ENCODE peak calls at places on chromosome 20, in eight cellular contexts. One of them, this sample, is unnamed.
A peak's percentile ranks its signal among the peaks of the same experiment; 100 is the strongest.

GRCh38 chr20:25626779-25627178 is 3.0 kb upstream of the NANP start:
- DNase-seq in left ventricle myocardium inferior: no peak
- DNase-seq in right lobe of liver: no peak
- DNase-seq in heart left ventricle: no peak
- DNase-seq in PC-3: no peak
- DNase-seq in tibial nerve: no peak
- DNase-seq in fibroblast of pulmonary artery: no peak
- DNase-seq in fibroblast of mammary gland: no peak
- DNase-seq in this sample: no peak

GRCh38 chr20:59006167-59006863 is 739 bp downstream of the CTSZ start:
- DNase-seq in left ventricle myocardium inferior: no peak
- DNase-seq in right lobe of liver: peak; percentile 80
- DNase-seq in heart left ventricle: no peak
- DNase-seq in PC-3: peak; percentile 40
- DNase-seq in tibial nerve: no peak
- DNase-seq in fibroblast of pulmonary artery: no peak
- DNase-seq in fibroblast of mammary gland: peak; percentile 35
- DNase-seq in this sample: no peak

GRCh38 chr20:18056174-18057105 is 1.3 kb downstream of the OVOL2 start:
- DNase-seq in left ventricle myocardium inferior: no peak
- DNase-seq in right lobe of liver: peak; percentile 23
- DNase-seq in heart left ventricle: no peak
- DNase-seq in PC-3: peak; percentile 60
- DNase-seq in tibial nerve: no peak
- DNase-seq in fibroblast of pulmonary artery: peak; percentile 3
- DNase-seq in fibroblast of mammary gland: no peak
- DNase-seq in this sample: no peak

GRCh38 chr20:43537921-43538854 is 20.6 kb upstream of the SGK2 start:
- DNase-seq in left ventricle myocardium inferior: peak; percentile 54
- DNase-seq in right lobe of liver: peak; percentile 70
- DNase-seq in heart left ventricle: peak; percentile 27
- DNase-seq in PC-3: peak; percentile 86
- DNase-seq in tibial nerve: peak; percentile 85
- DNase-seq in fibroblast of pulmonary artery: peak; percentile 75
- DNase-seq in fibroblast of mammary gland: peak; percentile 66
- DNase-seq in this sample: peak; percentile 79

GRCh38 chr20:47950103-47950502 is 164.8 kb upstream of the SULF2 start:
- DNase-seq in left ventricle myocardium inferior: no peak
- DNase-seq in right lobe of liver: no peak
- DNase-seq in heart left ventricle: peak; percentile 40
- DNase-seq in PC-3: peak; percentile 97
- DNase-seq in tibial nerve: no peak
- DNase-seq in fibroblast of pulmonary artery: peak; percentile 83
- DNase-seq in fibroblast of mammary gland: peak; percentile 46
- DNase-seq in this sample: no peak

GRCh38 chr20:61594198-61594597 is 342.1 kb downstream of the CDH4 start:
- DNase-seq in left ventricle myocardium inferior: no peak
- DNase-seq in right lobe of liver: no peak
- DNase-seq in heart left ventricle: no peak
- DNase-seq in PC-3: no peak
- DNase-seq in tibial nerve: no peak
- DNase-seq in fibroblast of pulmonary artery: no peak
- DNase-seq in fibroblast of mammary gland: no peak
- DNase-seq in this sample: no peak

GRCh38 chr20:47768016-47768953 is 17.0 kb downstream of the SULF2 start:
- DNase-seq in left ventricle myocardium inferior: peak; percentile 36
- DNase-seq in right lobe of liver: peak; percentile 75
- DNase-seq in heart left ventricle: peak; percentile 62
- DNase-seq in PC-3: no peak
- DNase-seq in tibial nerve: no peak
- DNase-seq in fibroblast of pulmonary artery: peak; percentile 36
- DNase-seq in fibroblast of mammary gland: no peak
- DNase-seq in this sample: no peak

GRCh38 chr20:34791289-34792020 is 34.0 kb downstream of the NCOA6 start:
- DNase-seq in left ventricle myocardium inferior: no peak
- DNase-seq in right lobe of liver: no peak
- DNase-seq in heart left ventricle: no peak
- DNase-seq in PC-3: peak; percentile 50
- DNase-seq in tibial nerve: no peak
- DNase-seq in fibroblast of pulmonary artery: peak; percentile 60
- DNase-seq in fibroblast of mammary gland: peak; percentile 38
- DNase-seq in this sample: peak; percentile 92

GRCh38 chr20:62506791-62507190 is 31.0 kb upstream of the GATA5 start:
- DNase-seq in left ventricle myocardium inferior: no peak
- DNase-seq in right lobe of liver: no peak
- DNase-seq in heart left ventricle: no peak
- DNase-seq in PC-3: no peak
- DNase-seq in tibial nerve: no peak
- DNase-seq in fibroblast of pulmonary artery: no peak
- DNase-seq in fibroblast of mammary gland: no peak
- DNase-seq in this sample: no peak

GRCh38 chr20:51563597-51564332 is 21.2 kb upstream of the NFATC2 start:
- DNase-seq in left ventricle myocardium inferior: peak; percentile 67
- DNase-seq in right lobe of liver: peak; percentile 48
- DNase-seq in heart left ventricle: peak; percentile 58
- DNase-seq in PC-3: peak; percentile 90
- DNase-seq in tibial nerve: peak; percentile 64
- DNase-seq in fibroblast of pulmonary artery: peak; percentile 85
- DNase-seq in fibroblast of mammary gland: peak; percentile 80
- DNase-seq in this sample: peak; percentile 87
- TF ChIP-seq CTCF in left ventricle myocardium inferior: peak; percentile 26
- TF ChIP-seq CTCF in right lobe of liver: no peak
- TF ChIP-seq CTCF in heart left ventricle: no peak
- TF ChIP-seq CTCF in PC-3: no peak
- TF ChIP-seq CTCF in tibial nerve: no peak
- TF ChIP-seq CTCF in fibroblast of pulmonary artery: no peak
- TF ChIP-seq CTCF in fibroblast of mammary gland: peak; percentile 7
- TF ChIP-seq CTCF in this sample: no peak

GRCh38 chr20:49983848-49984408 is 1.1 kb downstream of the SNAI1 start:
- DNase-seq in left ventricle myocardium inferior: peak; percentile 29
- DNase-seq in right lobe of liver: peak; percentile 26
- DNase-seq in heart left ventricle: no peak
- DNase-seq in PC-3: no peak
- DNase-seq in tibial nerve: no peak
- DNase-seq in fibroblast of pulmonary artery: peak; percentile 54
- DNase-seq in fibroblast of mammary gland: no peak
- DNase-seq in this sample: peak; percentile 66
- H3K4me3 ChIP-seq in left ventricle myocardium inferior: peak overlapping the region; percentile 70
- H3K4me3 ChIP-seq in right lobe of liver: peak overlapping the region; percentile 37
- H3K4me3 ChIP-seq in heart left ventricle: peak overlapping the region; percentile 65
- H3K4me3 ChIP-seq in PC-3: peak overlapping the region; percentile 70
- H3K4me3 ChIP-seq in tibial nerve: peak overlapping the region; percentile 61
- H3K4me3 ChIP-seq in fibroblast of pulmonary artery: peak overlapping the region; percentile 99
- H3K4me3 ChIP-seq in fibroblast of mammary gland: peak overlapping the region; percentile 78
- H3K4me3 ChIP-seq in this sample: peak overlapping the region; percentile 98

GRCh38 chr20:19649041-19649440 is 109.0 kb upstream of the RIN2 start:
- DNase-seq in left ventricle myocardium inferior: no peak
- DNase-seq in right lobe of liver: no peak
- DNase-seq in heart left ventricle: no peak
- DNase-seq in PC-3: no peak
- DNase-seq in tibial nerve: no peak
- DNase-seq in fibroblast of pulmonary artery: no peak
- DNase-seq in fibroblast of mammary gland: no peak
- DNase-seq in this sample: no peak

GRCh38 chr20:19646963-19647362 is 111.1 kb upstream of the RIN2 start:
- DNase-seq in left ventricle myocardium inferior: no peak
- DNase-seq in right lobe of liver: no peak
- DNase-seq in heart left ventricle: no peak
- DNase-seq in PC-3: no peak
- DNase-seq in tibial nerve: no peak
- DNase-seq in fibroblast of pulmonary artery: no peak
- DNase-seq in fibroblast of mammary gland: no peak
- DNase-seq in this sample: no peak

GRCh38 chr20:19652591-19653026 is 105.4 kb upstream of the RIN2 start:
- DNase-seq in left ventricle myocardium inferior: no peak
- DNase-seq in right lobe of liver: no peak
- DNase-seq in heart left ventricle: no peak
- DNase-seq in PC-3: no peak
- DNase-seq in tibial nerve: no peak
- DNase-seq in fibroblast of pulmonary artery: no peak
- DNase-seq in fibroblast of mammary gland: no peak
- DNase-seq in this sample: no peak

GRCh38 chr20:19644085-19644484 is 114.0 kb upstream of the RIN2 start:
- DNase-seq in left ventricle myocardium inferior: no peak
- DNase-seq in right lobe of liver: no peak
- DNase-seq in heart left ventricle: no peak
- DNase-seq in PC-3: peak; percentile 63
- DNase-seq in tibial nerve: no peak
- DNase-seq in fibroblast of pulmonary artery: no peak
- DNase-seq in fibroblast of mammary gland: no peak
- DNase-seq in this sample: no peak

GRCh38 chr20:19647992-19648391 is 110.1 kb upstream of the RIN2 start:
- DNase-seq in left ventricle myocardium inferior: no peak
- DNase-seq in right lobe of liver: no peak
- DNase-seq in heart left ventricle: no peak
- DNase-seq in PC-3: peak; percentile 17
- DNase-seq in tibial nerve: no peak
- DNase-seq in fibroblast of pulmonary artery: no peak
- DNase-seq in fibroblast of mammary gland: no peak
- DNase-seq in this sample: no peak
- TF ChIP-seq CTCF in left ventricle myocardium inferior: no peak
- TF ChIP-seq CTCF in right lobe of liver: no peak
- TF ChIP-seq CTCF in heart left ventricle: no peak
- TF ChIP-seq CTCF in PC-3: no peak
- TF ChIP-seq CTCF in tibial nerve: no peak
- TF ChIP-seq CTCF in fibroblast of pulmonary artery: no peak
- TF ChIP-seq CTCF in fibroblast of mammary gland: no peak
- TF ChIP-seq CTCF in this sample: no peak

GRCh38 chr20:10558635-10559187 is 115.1 kb downstream of the JAG1 start:
- DNase-seq in left ventricle myocardium inferior: no peak
- DNase-seq in right lobe of liver: no peak
- DNase-seq in heart left ventricle: no peak
- DNase-seq in PC-3: peak; percentile 92
- DNase-seq in tibial nerve: no peak
- DNase-seq in fibroblast of pulmonary artery: peak; percentile 95
- DNase-seq in fibroblast of mammary gland: peak; percentile 85
- DNase-seq in this sample: peak; percentile 89
- H3K4me3 ChIP-seq in left ventricle myocardium inferior: no peak overlapping the region
- H3K4me3 ChIP-seq in right lobe of liver: no peak overlapping the region
- H3K4me3 ChIP-seq in heart left ventricle: no peak overlapping the region
- H3K4me3 ChIP-seq in PC-3: peak overlapping the region; percentile 22
- H3K4me3 ChIP-seq in tibial nerve: no peak overlapping the region
- H3K4me3 ChIP-seq in fibroblast of pulmonary artery: no peak overlapping the region
- H3K4me3 ChIP-seq in fibroblast of mammary gland: no peak overlapping the region
- H3K4me3 ChIP-seq in this sample: no peak overlapping the region

DNA sequence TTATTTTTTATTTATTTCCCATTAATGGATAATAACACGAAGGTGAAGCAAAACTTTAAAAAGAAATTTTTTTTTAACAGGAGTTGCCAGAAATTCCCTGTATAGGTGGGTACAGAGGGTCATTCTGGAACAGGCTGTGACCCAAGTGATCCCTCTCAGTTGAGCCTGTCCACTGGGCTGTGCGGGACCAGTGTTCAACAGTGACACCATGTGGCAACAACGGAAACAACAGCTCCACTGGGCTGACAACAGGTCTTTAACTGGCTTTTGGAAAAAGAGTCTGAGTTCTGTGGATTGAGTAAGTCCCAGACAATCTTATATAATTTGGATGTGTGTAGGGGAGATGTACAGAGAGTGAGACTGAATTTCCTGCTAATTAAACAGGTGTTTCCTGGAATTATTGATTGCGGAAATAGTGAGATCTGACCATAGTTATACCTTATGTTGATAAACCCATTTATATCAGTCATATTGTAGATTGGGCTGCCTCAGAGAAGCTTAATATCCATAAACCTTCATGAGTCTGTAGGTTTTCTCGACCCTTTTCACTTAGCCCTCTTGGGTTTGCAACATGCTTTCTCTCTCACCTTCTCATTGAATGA is 17.6 kb downstream of the KIAA1755 start:
- DNase-seq in left ventricle myocardium inferior: no peak
- DNase-seq in right lobe of liver: no peak
- DNase-seq in heart left ventricle: no peak
- DNase-seq in PC-3: peak; percentile 50
- DNase-seq in tibial nerve: no peak
- DNase-seq in fibroblast of pulmonary artery: no peak
- DNase-seq in fibroblast of mammary gland: peak; percentile 41
- DNase-seq in this sample: no peak
- TF ChIP-seq CTCF in left ventricle myocardium inferior: peak; percentile 26
- TF ChIP-seq CTCF in right lobe of liver: peak; percentile 12
- TF ChIP-seq CTCF in heart left ventricle: no peak
- TF ChIP-seq CTCF in PC-3: peak; percentile 86
- TF ChIP-seq CTCF in tibial nerve: no peak
- TF ChIP-seq CTCF in fibroblast of pulmonary artery: peak; percentile 50
- TF ChIP-seq CTCF in fibroblast of mammary gland: peak; percentile 72
- TF ChIP-seq CTCF in this sample: peak; percentile 55

GRCh38 chr20:46710149-46710913 is 882 bp downstream of the SLC2A10 start:
- DNase-seq in left ventricle myocardium inferior: no peak
- DNase-seq in right lobe of liver: peak; percentile 48
- DNase-seq in heart left ventricle: no peak
- DNase-seq in PC-3: no peak
- DNase-seq in tibial nerve: no peak
- DNase-seq in fibroblast of pulmonary artery: no peak
- DNase-seq in fibroblast of mammary gland: no peak
- DNase-seq in this sample: peak; percentile 15

GRCh38 chr20:46708172-46708860 is 1.1 kb upstream of the SLC2A10 start:
- DNase-seq in left ventricle myocardium inferior: no peak
- DNase-seq in right lobe of liver: no peak
- DNase-seq in heart left ventricle: no peak
- DNase-seq in PC-3: no peak
- DNase-seq in tibial nerve: no peak
- DNase-seq in fibroblast of pulmonary artery: no peak
- DNase-seq in fibroblast of mammary gland: no peak
- DNase-seq in this sample: no peak

GRCh38 chr20:46706242-46706641 is 3.2 kb upstream of the SLC2A10 start:
- DNase-seq in left ventricle myocardium inferior: no peak
- DNase-seq in right lobe of liver: no peak
- DNase-seq in heart left ventricle: no peak
- DNase-seq in PC-3: no peak
- DNase-seq in tibial nerve: no peak
- DNase-seq in fibroblast of pulmonary artery: no peak
- DNase-seq in fibroblast of mammary gland: no peak
- DNase-seq in this sample: no peak

GRCh38 chr20:46709459-46710148 is at the start of gene SLC2A10:
- DNase-seq in left ventricle myocardium inferior: peak; percentile 66
- DNase-seq in right lobe of liver: peak; percentile 84
- DNase-seq in heart left ventricle: peak; percentile 59
- DNase-seq in PC-3: peak; percentile 60
- DNase-seq in tibial nerve: peak; percentile 51
- DNase-seq in fibroblast of pulmonary artery: peak; percentile 56
- DNase-seq in fibroblast of mammary gland: peak; percentile 55
- DNase-seq in this sample: peak; percentile 38

GRCh38 chr20:46709055-46709458 is 392 bp upstream of the SLC2A10 start:
- DNase-seq in left ventricle myocardium inferior: no peak
- DNase-seq in right lobe of liver: no peak
- DNase-seq in heart left ventricle: no peak
- DNase-seq in PC-3: peak; percentile 14
- DNase-seq in tibial nerve: no peak
- DNase-seq in fibroblast of pulmonary artery: no peak
- DNase-seq in fibroblast of mammary gland: no peak
- DNase-seq in this sample: no peak
- H3K4me3 ChIP-seq in left ventricle myocardium inferior: peak overlapping the region; percentile 79
- H3K4me3 ChIP-seq in right lobe of liver: peak overlapping the region; percentile 80
- H3K4me3 ChIP-seq in heart left ventricle: peak overlapping the region; percentile 59
- H3K4me3 ChIP-seq in PC-3: peak overlapping the region; percentile 93
- H3K4me3 ChIP-seq in tibial nerve: peak overlapping the region; percentile 49
- H3K4me3 ChIP-seq in fibroblast of pulmonary artery: peak overlapping the region; percentile 76
- H3K4me3 ChIP-seq in fibroblast of mammary gland: peak overlapping the region; percentile 15
- H3K4me3 ChIP-seq in this sample: peak overlapping the region; percentile 81

This sample was measured in fibroblast of the aortic adventitia.